ENCODE peak calls at places on chromosome 17, in nine cellular contexts. N is fibroblast of mammary gland, T is fibroblast of lung, X is Caco-2, B is uterus, E is bronchial epithelial cell, M is choroid plexus epithelial cell, L is tibial artery, O is esophagus squamous epithelium. Z is an unnamed sample.

GRCh38 chr17:78356163-78356713 is 3.6 kb downstream of the SOCS3 start:
- DNase-seq in N (peak; percentile 92), T (peak; percentile 98), X (no peak), B (no peak), E (peak; percentile 98), M (peak; percentile 94), L (no peak), O (no peak), Z (peak; percentile 76)

GRCh38 chr17:82690786-82691489 is 7.6 kb downstream of the RAB40B start:
- DNase-seq in N (no peak), T (no peak), X (no peak), B (no peak), E (no peak), M (no peak), L (no peak), O (no peak), Z (no peak)

GRCh38 chr17:27633312-27634025 is 2.5 kb downstream of the LGALS9 start:
- DNase-seq in N (peak; percentile 44), T (no peak), X (no peak), B (peak; percentile 55), E (no peak), M (peak; percentile 18), L (peak; percentile 55), O (no peak), Z (peak; percentile 68)

GRCh38 chr17:79921411-79922160 is 82.3 kb upstream of the CBX4 start:
- DNase-seq in N (no peak), T (no peak), X (no peak), B (no peak), E (no peak), M (no peak), L (no peak), O (no peak), Z (no peak)

GRCh38 chr17:59830846-59831486 is 61.8 kb downstream of the TUBD1 start:
- DNase-seq in N (no peak), T (peak; percentile 15), X (no peak), B (no peak), E (peak; percentile 48), M (no peak), L (no peak), O (no peak), Z (no peak)

GRCh38 chr17:7133424-7133823 is 18.8 kb upstream of the ASGR2 start:
- DNase-seq in N (no peak), T (no peak), X (no peak), B (no peak), E (no peak), M (no peak), L (peak; percentile 43), O (no peak), Z (no peak)

GRCh38 chr17:4516740-4517139 is 18.1 kb downstream of the SPNS2 start:
- DNase-seq in N (no peak), T (no peak), X (no peak), B (no peak), E (no peak), M (peak; percentile 74), L (no peak), O (no peak), Z (peak; percentile 76)

GRCh38 chr17:27462714-27463113 is 6.5 kb downstream of the KSR1 start:
- DNase-seq in N (no peak), T (no peak), X (no peak), B (no peak), E (no peak), M (no peak), L (no peak), O (no peak), Z (no peak)

GRCh38 chr17:67506966-67507365 is 129.9 kb downstream of the PITPNC1 start:
- DNase-seq in N (peak; percentile 84), T (peak; percentile 92), X (no peak), B (no peak), E (peak; percentile 44), M (peak; percentile 54), L (no peak), O (no peak), Z (peak; percentile 57)

GRCh38 chr17:40345161-40346034 is 19.1 kb downstream of the GJD3 start:
- DNase-seq in N (peak; percentile 38), T (peak; percentile 76), X (peak; percentile 90), B (peak; percentile 74), E (peak; percentile 52), M (peak; percentile 62), L (peak; percentile 60), O (no peak), Z (peak; percentile 81)

GRCh38 chr17:19867094-19867653 is 562 bp downstream of the ULK2 start:
- DNase-seq in N (peak; percentile 57), T (peak; percentile 62), X (peak; percentile 76), B (peak; percentile 58), E (peak; percentile 35), M (peak; percentile 66), L (peak; percentile 71), O (no peak), Z (peak; percentile 56)

GRCh38 chr17:59492091-59492451 is 73.3 kb upstream of the DHX40 start:
- DNase-seq in N (no peak), T (no peak), X (peak; percentile 47), B (no peak), E (no peak), M (no peak), L (no peak), O (no peak), Z (no peak)

GRCh38 chr17:30970757-30971567 is at the start of gene RNF135:
- DNase-seq in N (peak; percentile 83), T (peak; percentile 88), X (no peak), B (peak; percentile 82), E (peak; percentile 72), M (peak; percentile 84), L (peak; percentile 91), O (no peak), Z (peak; percentile 87)
- TF ChIP-seq CTCF in N (no peak), T (peak; percentile 1), X (no peak), B (peak; percentile 46), E (no peak), M (no peak), L (peak; percentile 45), O (peak; percentile 43), Z (peak; percentile 23)

GRCh38 chr17:43020030-43020621 is 2.1 kb downstream of the VAT1 start:
- DNase-seq in N (peak; percentile 31), T (no peak), X (no peak), B (no peak), E (no peak), M (peak; percentile 42), L (no peak), O (no peak), Z (peak; percentile 54)

GRCh38 chr17:43018932-43019331 is 3.3 kb downstream of the VAT1 start:
- DNase-seq in N (peak; percentile 22), T (no peak), X (no peak), B (no peak), E (no peak), M (peak; percentile 66), L (no peak), O (no peak), Z (peak; percentile 35)

GRCh38 chr17:43021739-43022512 is at the start of gene VAT1:
- DNase-seq in N (peak; percentile 67), T (peak; percentile 63), X (peak; percentile 88), B (peak; percentile 85), E (peak; percentile 60), M (peak; percentile 79), L (peak; percentile 74), O (no peak), Z (peak; percentile 73)

GRCh38 chr17:43019418-43019817 is 2.8 kb downstream of the VAT1 start:
- DNase-seq in N (peak; percentile 50), T (no peak), X (no peak), B (no peak), E (no peak), M (peak; percentile 44), L (no peak), O (no peak), Z (peak; percentile 55)

GRCh38 chr17:43020789-43021738 is 1.1 kb downstream of the VAT1 start:
- DNase-seq in N (peak; percentile 84), T (peak; percentile 58), X (peak; percentile 76), B (peak; percentile 82), E (peak; percentile 38), M (peak; percentile 70), L (peak; percentile 86), O (no peak), Z (peak; percentile 88)
- H3K4me3 ChIP-seq in N (peak overlapping the region; percentile 93), T (peak overlapping the region; percentile 81), X (peak overlapping the region; percentile 97), B (peak overlapping the region; percentile 79), E (peak overlapping the region; percentile 84), M (peak overlapping the region; percentile 100), L (peak overlapping the region; percentile 96), O (peak overlapping the region; percentile 88), Z (peak overlapping the region; percentile 99)

GRCh38 chr17:47064684-47065083 is 85.6 kb upstream of the RPRML start:
- DNase-seq in N (no peak), T (no peak), X (no peak), B (no peak), E (no peak), M (no peak), L (no peak), O (no peak), Z (no peak)

GRCh38 chr17:47072881-47073280 is 93.8 kb upstream of the RPRML start:
- DNase-seq in N (peak; percentile 53), T (peak; percentile 43), X (no peak), B (no peak), E (no peak), M (peak; percentile 82), L (peak; percentile 42), O (no peak), Z (no peak)

GRCh38 chr17:47066095-47066494 is 87.0 kb upstream of the RPRML start:
- DNase-seq in N (peak; percentile 12), T (no peak), X (no peak), B (no peak), E (no peak), M (no peak), L (no peak), O (no peak), Z (no peak)

GRCh38 chr17:47063475-47063874 is 84.4 kb upstream of the RPRML start:
- DNase-seq in N (no peak), T (no peak), X (no peak), B (no peak), E (no peak), M (no peak), L (no peak), O (no peak), Z (no peak)

DNA sequence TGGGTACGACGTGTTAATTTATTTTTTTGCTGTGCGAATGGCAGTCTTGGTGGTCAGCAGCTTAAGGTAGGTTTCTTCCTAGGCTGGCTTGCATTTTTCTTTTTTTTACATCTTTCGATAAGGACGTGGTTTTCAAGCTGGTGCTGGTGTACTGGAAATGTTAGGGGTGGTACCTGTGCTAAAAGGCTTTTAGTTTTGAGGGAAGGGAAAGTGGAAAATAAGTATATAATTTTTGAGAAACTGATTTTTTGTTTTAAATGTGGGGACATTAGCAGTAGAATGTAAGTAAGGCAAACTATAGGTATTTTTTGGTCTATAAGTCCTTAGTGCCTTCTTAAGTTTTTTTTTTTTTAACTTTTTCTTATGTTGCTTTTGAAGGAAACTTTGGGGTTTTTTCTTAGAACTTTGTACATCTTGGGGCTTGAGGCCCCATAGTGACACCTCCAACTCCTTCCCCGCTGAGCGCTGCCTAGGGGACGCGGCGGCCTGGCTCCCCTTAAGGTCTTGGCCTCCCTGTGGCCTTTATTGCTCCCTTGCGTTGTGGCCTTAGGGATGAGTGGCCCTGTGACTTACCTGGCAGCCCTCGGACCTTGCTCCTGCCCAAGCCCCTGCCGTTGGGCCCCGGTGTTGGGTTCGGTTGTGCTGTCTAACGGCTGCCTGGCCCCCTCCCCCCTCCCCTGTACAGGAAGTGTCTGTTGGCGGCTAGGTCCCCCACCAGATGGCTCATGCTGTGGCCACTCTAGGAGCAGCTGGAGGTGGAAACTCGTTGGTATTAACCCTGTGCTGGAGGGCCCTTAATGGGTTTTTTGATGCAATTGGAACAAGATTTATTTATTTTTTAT is 88.0 kb upstream of the RPRML start:
- DNase-seq in N (peak; percentile 91), T (peak; percentile 92), X (peak; percentile 88), B (peak; percentile 71), E (peak; percentile 79), M (peak; percentile 95), L (peak; percentile 79), O (peak; percentile 17), Z (peak; percentile 93)
- TF ChIP-seq CTCF in N (no peak), T (peak; percentile 20), X (peak; percentile 21), B (no peak), E (peak; percentile 3), M (peak; percentile 42), L (no peak), O (no peak), Z (peak; percentile 18)

GRCh38 chr17:488993-489757 is 136.6 kb upstream of the RPH3AL start:
- DNase-seq in N (no peak), T (peak; percentile 75), X (peak; percentile 15), B (peak; percentile 39), E (no peak), M (no peak), L (no peak), O (no peak), Z (no peak)
- H3K4me3 ChIP-seq in N (peak overlapping the region; percentile 52), T (peak overlapping the region; percentile 52), X (peak overlapping the region; percentile 28), B (peak overlapping the region; percentile 52), E (no peak overlapping the region), M (peak overlapping the region; percentile 61), L (peak overlapping the region; percentile 54), O (peak overlapping the region; percentile 57), Z (peak overlapping the region; percentile 67)